ENCODE peak calls at places on chromosomes 13 and 19, in six cellular contexts. D, Y, H, Q, G and S are unnamed samples.

GRCh38 chr13:39284801-39285388 is 246.6 kb downstream of the NHLRC3 start:
- DNase-seq in Y (no peak), D (no peak), H (no peak), Q (no peak), G (no peak), S (no peak)

GRCh38 chr19:35090795-35091214 is 24.8 kb upstream of the FXYD3 start:
- DNase-seq in D (no peak), G (no peak), H (no peak), Y (no peak), Q (no peak), S (no peak)

GRCh38 chr13:42981317-42981716 is 10.7 kb downstream of the EPSTI1 start:
- DNase-seq in Q (no peak), G (no peak), D (no peak), Y (no peak), H (no peak), S (no peak)

GRCh38 chr19:38046254-38047047 is 139.4 kb downstream of the SIPA1L3 start:
- DNase-seq in Y (no peak), Q (peak; percentile 80), D (peak; percentile 68), G (no peak), H (no peak), S (no peak)

GRCh38 chr19:1101337-1101698 is 2.5 kb upstream of the GPX4 start:
- DNase-seq in G (no peak), Y (peak; percentile 55), Q (no peak), D (peak; percentile 40), H (no peak), S (no peak)

GRCh38 chr13:91017669-91018053 is 329.8 kb upstream of the MIR17HG start:
- DNase-seq in G (no peak), Q (no peak), H (no peak), D (no peak), Y (no peak), S (no peak)

GRCh38 chr13:102651892-102652291 is 43.0 kb downstream of the METTL21C start:
- DNase-seq in G (no peak), D (no peak), Q (no peak), Y (no peak), H (no peak), S (no peak)

GRCh38 chr19:14127929-14128509 is 8.4 kb downstream of the ASF1B start:
- DNase-seq in Q (peak; percentile 49), G (no peak), D (no peak), Y (no peak), H (no peak), S (no peak)

GRCh38 chr13:98108330-98108729 is 34.6 kb upstream of the FARP1 start:
- DNase-seq in D (no peak), G (no peak), H (no peak), Y (no peak), Q (no peak), S (no peak)

GRCh38 chr13:99572921-99573320 is 71.6 kb downstream of the TM9SF2 start:
- DNase-seq in Y (no peak), Q (no peak), D (no peak), G (no peak), H (no peak), S (no peak)

GRCh38 chr19:10009269-10009665 is 1.0 kb downstream of the COL5A3 start:
- DNase-seq in G (peak; percentile 86), D (peak; percentile 59), H (peak; percentile 92), Y (peak; percentile 86), Q (no peak), S (peak; percentile 44)

GRCh38 chr13:112636401-112636975 is 48.5 kb upstream of the TUBGCP3 start:
- DNase-seq in Y (no peak), D (no peak), Q (no peak), G (no peak), H (no peak), S (no peak)

GRCh38 chr13:53142301-53142700 is 113.7 kb downstream of the OLFM4 start:
- DNase-seq in Q (no peak), D (no peak), H (no peak), G (no peak), Y (no peak), S (no peak)

GRCh38 chr13:27276188-27276587 is 5.6 kb downstream of the RASL11A start:
- DNase-seq in G (no peak), Q (no peak), Y (no peak), D (no peak), H (no peak), S (no peak)

GRCh38 chr19:45293682-45294081 is 29.0 kb downstream of the CKM start:
- DNase-seq in Y (no peak), D (no peak), Q (no peak), H (no peak), G (no peak), S (no peak)

GRCh38 chr13:89407357-89407756 is 1736.2 kb downstream of the SLITRK5 start:
- DNase-seq in Q (no peak), D (no peak), G (no peak), H (no peak), Y (no peak), S (no peak)

GRCh38 chr19:18344546-18344945 is 4.1 kb downstream of the PGPEP1 start:
- DNase-seq in D (no peak), Q (no peak), G (no peak), Y (no peak), H (no peak), S (no peak)

GRCh38 chr19:33397536-33398360 is 24.2 kb downstream of the CEBPG start:
- DNase-seq in Q (no peak), H (no peak), Y (no peak), D (no peak), G (peak; percentile 62), S (no peak)

GRCh38 chr13:42747399-42747873 is 33.9 kb upstream of the FAM216B start:
- DNase-seq in H (no peak), Q (no peak), G (no peak), Y (no peak), D (no peak), S (no peak)

GRCh38 chr13:37198629-37199028 is 93.2 kb upstream of the CSNK1A1L start:
- DNase-seq in Q (no peak), Y (no peak), G (no peak), D (no peak), H (no peak), S (no peak)

GRCh38 chr13:37201081-37201480 is 95.6 kb upstream of the CSNK1A1L start:
- DNase-seq in Y (no peak), D (no peak), H (no peak), G (no peak), Q (no peak), S (no peak)

GRCh38 chr13:37208052-37208451 is 102.6 kb upstream of the CSNK1A1L start:
- DNase-seq in G (no peak), Y (no peak), Q (no peak), D (no peak), H (no peak), S (no peak)

GRCh38 chr13:37207646-37208045 is 102.2 kb upstream of the CSNK1A1L start:
- DNase-seq in G (no peak), Y (no peak), H (no peak), D (no peak), Q (no peak), S (no peak)

GRCh38 chr13:37202264-37202663 is 96.8 kb upstream of the CSNK1A1L start:
- DNase-seq in Q (no peak), Y (no peak), H (no peak), D (no peak), G (no peak), S (no peak)
- TF ChIP-seq EP300 in Q (no peak), Y (no peak), H (no peak), D (no peak), G (no peak), S (no peak)

GRCh38 chr19:49870309-49870901 is 3.0 kb upstream of the PNKP start:
- DNase-seq in H (no peak), Y (peak; percentile 67), G (no peak), Q (no peak), D (no peak), S (no peak)
- H3K4me1 ChIP-seq in H (peaks cover 44% of the 10 kb centered on the region), Y (peaks cover 20% of the 10 kb centered on the region), G (peaks cover 72% of the 10 kb centered on the region), Q (peaks cover 32% of the 10 kb centered on the region), D (peaks cover 28% of the 10 kb centered on the region), S (peaks cover 34% of the 10 kb centered on the region)

GRCh38 chr13:40776681-40777165 is 5.7 kb upstream of the MRPS31 start:
- DNase-seq in Q (no peak), G (no peak), D (peak; percentile 56), H (no peak), Y (no peak), S (no peak)

GRCh38 chr13:40776232-40776631 is 5.2 kb upstream of the MRPS31 start:
- DNase-seq in D (no peak), H (no peak), G (no peak), Y (no peak), Q (no peak), S (no peak)

GRCh38 chr13:40772765-40773473 is 1.9 kb upstream of the MRPS31 start:
- DNase-seq in H (no peak), Y (no peak), G (no peak), D (no peak), Q (no peak), S (no peak)

GRCh38 chr13:40777166-40777956 is 6.4 kb upstream of the MRPS31 start:
- DNase-seq in H (no peak), Q (no peak), G (no peak), D (peak; percentile 43), Y (no peak), S (no peak)

DNA sequence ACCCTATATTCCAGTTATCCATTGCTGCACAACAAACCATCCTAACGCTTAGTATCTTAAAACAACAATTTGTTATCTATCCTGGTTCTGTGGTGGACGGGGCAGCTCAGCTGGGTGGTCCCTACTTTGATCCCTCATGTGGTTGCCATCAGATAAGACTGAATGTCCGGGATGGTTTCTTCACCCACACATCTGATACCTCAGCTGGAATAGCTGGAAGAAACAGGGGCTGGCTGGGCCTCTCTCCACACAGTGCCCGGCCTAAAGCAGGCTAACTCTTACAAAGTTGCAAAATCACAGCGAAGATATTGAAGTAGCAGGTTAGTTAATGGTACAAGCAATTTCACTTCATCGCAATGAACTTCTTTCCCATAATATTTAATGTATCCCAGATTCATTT is 3.7 kb upstream of the MRPS31 start:
- DNase-seq in Y (no peak), D (no peak), G (no peak), H (no peak), Q (no peak), S (no peak)
- TF ChIP-seq POLR2A in Y (no peak), D (no peak), G (no peak), H (no peak), Q (no peak), S (no peak)

GRCh38 chr19:21398851-21399250 is 1.9 kb downstream of the ZNF493 start:
- DNase-seq in Y (no peak), D (no peak), G (no peak), H (no peak), Q (no peak), S (no peak)

GRCh38 chr19:21402303-21402985 is 5.5 kb downstream of the ZNF493 start:
- DNase-seq in Q (no peak), H (no peak), G (no peak), D (no peak), Y (no peak), S (no peak)

GRCh38 chr19:21396121-21396520 is 812 bp upstream of the ZNF493 start:
- DNase-seq in Y (no peak), G (no peak), Q (no peak), H (no peak), D (no peak), S (no peak)

DNA sequence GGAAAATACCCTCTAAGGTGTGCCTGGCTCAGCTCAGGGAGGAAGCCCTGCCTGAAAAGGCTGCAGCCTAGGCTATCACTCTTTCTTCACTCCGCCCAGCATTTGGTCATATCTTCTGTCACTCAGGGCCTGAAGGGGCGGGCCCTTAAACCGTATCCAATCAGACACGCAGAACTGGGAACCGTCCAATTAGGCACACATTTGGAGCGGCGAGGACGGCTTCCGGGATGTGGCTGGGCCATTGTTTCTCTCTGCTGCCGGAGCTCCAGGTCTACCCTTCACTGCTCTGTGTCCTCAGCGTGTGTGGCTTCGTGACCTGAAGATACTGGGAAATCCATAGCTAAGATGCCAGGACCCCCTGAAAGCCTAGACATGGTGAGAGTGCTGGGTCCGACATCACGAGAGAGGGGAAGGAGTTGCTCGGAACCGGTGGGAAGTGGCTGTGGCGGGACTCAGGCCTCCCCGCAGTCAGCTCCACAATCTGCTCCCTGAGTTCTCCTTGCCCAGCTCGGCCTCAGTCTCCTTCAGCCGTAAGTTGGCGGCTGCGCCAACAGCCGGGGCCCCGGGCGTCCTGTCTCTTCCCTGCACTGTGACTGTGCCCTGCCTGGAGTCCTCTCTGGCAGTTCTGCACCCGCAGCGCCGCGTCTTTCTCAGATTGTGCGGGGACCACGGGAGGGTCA is at the start of gene ZNF493:
- DNase-seq in H (peak; percentile 98), G (peak; percentile 96), Y (peak; percentile 94), Q (peak; percentile 86), D (peak; percentile 94), S (peak; percentile 95)
- TF ChIP-seq EP300 in H (no peak), G (no peak), Y (no peak), Q (no peak), D (no peak), S (peak; percentile 91)